ENCODE peak calls at places on chromosomes 16 and 17, in seven cellular contexts. Q is kidney epithelial cell, K is astrocyte of the cerebellum, R is bronchial epithelial cell, P is left lung, Z is psoas muscle, N is thyroid gland. M is an unnamed sample.

GRCh38 chr16:4415538-4416199 is 727 bp downstream of the CORO7 start:
- DNase-seq in Q (no peak), K (no peak), R (no peak), P (peak), Z (peak), N (peak), M (no peak)

GRCh38 chr17:79420318-79421243 is 190.3 kb downstream of the RBFOX3 start:
- DNase-seq in Q (no peak), K (no peak), R (no peak), P (no peak), Z (no peak), N (no peak), M (no peak)

GRCh38 chr16:27195941-27196595 is 7.3 kb upstream of the KDM8 start:
- DNase-seq in Q (no peak), K (no peak), R (no peak), P (no peak), Z (no peak), N (no peak), M (no peak)

GRCh38 chr17:39668141-39668924 is at the start of gene PNMT:
- DNase-seq in Q (no peak), K (peak), R (peak), P (peak), Z (peak), N (peak), M (no peak)

GRCh38 chr16:89798832-89799370 is 17.5 kb downstream of the FANCA start:
- DNase-seq in Q (no peak), K (no peak), R (no peak), P (no peak), Z (no peak), N (peak), M (no peak)

GRCh38 chr17:49035470-49036269 is 38.5 kb downstream of the IGF2BP1 start:
- DNase-seq in Q (no peak), K (no peak), R (no peak), P (no peak), Z (peak), N (peak), M (no peak)

GRCh38 chr17:49353607-49354006 is 8.4 kb downstream of the ZNF652 start:
- DNase-seq in Q (no peak), K (no peak), R (no peak), P (no peak), Z (no peak), N (no peak), M (no peak)

GRCh38 chr16:81470796-81471636 is 26.4 kb downstream of the CMIP start:
- DNase-seq in Q (no peak), K (no peak), R (no peak), P (no peak), Z (no peak), N (no peak), M (no peak)

GRCh38 chr17:8631554-8631877 is 991 bp upstream of the MYH10 start:
- DNase-seq in Q (no peak), K (no peak), R (peak), P (no peak), Z (no peak), N (no peak), M (no peak)

GRCh38 chr17:50944054-50944901 is 78.1 kb upstream of the TOB1 start:
- DNase-seq in Q (no peak), K (no peak), R (no peak), P (peak), Z (peak), N (peak), M (no peak)

GRCh38 chr17:79801156-79802038 is 4.5 kb upstream of the CBX8 start:
- DNase-seq in Q (no peak), K (peak), R (no peak), P (no peak), Z (no peak), N (no peak), M (no peak)

GRCh38 chr17:2335726-2336214 is 487 bp downstream of the TSR1 start:
- DNase-seq in Q (no peak), K (no peak), R (no peak), P (no peak), Z (no peak), N (peak), M (no peak)

GRCh38 chr16:66427871-66428681 is 981 bp downstream of the BEAN1 start:
- DNase-seq in Q (no peak), K (no peak), R (no peak), P (no peak), Z (no peak), N (peak), M (no peak)

GRCh38 chr16:28012031-28012445 is 51.5 kb downstream of the GSG1L start:
- DNase-seq in Q (no peak), K (no peak), R (no peak), P (no peak), Z (no peak), N (no peak), M (peak)

GRCh38 chr16:12611006-12611477 is 192.6 kb downstream of the CPPED1 start:
- DNase-seq in Q (no peak), K (no peak), R (peak), P (no peak), Z (no peak), N (no peak), M (no peak)

GRCh38 chr16:9012848-9013507 is 49.3 kb upstream of the USP7 start:
- DNase-seq in Q (no peak), K (no peak), R (no peak), P (no peak), Z (no peak), N (no peak), M (no peak)
- TF ChIP-seq CTCF in Q (peak), K (peak), R (no peak), P (no peak), Z (no peak), N (no peak), M (peak)

DNA sequence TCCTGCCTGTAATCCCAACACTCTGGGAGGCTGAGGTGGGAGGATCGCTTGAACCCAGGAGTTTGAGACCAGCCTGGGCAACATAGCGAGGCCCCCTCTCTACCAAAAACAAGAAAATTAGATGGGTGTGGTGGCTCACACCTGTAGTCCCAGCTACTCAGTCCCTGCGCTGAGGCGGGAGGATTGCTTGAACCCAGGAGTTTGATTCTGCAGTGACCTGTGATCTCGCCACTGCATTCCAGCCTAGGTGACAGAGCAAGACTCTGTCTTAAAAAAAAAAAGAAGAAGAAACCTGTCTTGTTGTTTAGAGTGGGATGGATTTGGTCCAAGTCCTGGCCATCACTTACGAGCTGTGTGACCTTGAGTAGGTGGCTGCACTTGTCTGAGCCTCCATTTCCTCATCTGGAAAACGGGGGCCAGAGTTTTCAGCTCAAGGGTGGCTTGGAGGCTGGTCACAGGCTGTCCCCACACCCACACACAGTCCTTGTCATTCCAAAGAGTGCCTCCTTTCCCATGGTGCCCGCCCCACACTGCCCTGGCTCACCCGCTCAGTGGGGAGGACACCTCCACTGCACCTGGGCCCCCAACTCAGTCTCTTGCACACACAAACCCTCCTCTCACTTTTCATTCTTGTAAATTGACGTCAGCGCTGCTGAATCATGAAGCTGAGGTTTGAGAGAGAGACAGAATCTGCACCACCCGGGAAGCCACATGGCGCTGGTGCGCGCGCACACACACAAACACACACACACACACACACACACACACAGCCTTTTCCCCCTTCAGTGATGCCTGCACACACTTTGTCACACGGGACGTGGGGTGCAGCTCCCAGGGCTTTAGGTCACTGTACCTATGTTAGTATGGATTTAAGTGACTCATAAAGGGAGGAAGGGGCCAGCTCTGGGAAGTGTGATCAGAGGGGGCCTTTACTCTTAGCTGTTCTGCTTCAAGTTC is 4.2 kb downstream of the SOCS1 start:
- DNase-seq in Q (peak), K (peak), R (peak), P (peak), Z (no peak), N (no peak), M (no peak)
- H3K4me3 ChIP-seq in Q (no peak), K (no peak), R (no peak), P (no peak), Z (no peak), N (no peak), M (no peak)

GRCh38 chr17:72661093-72661944 is 431.2 kb downstream of the SLC39A11 start:
- DNase-seq in Q (peak), K (no peak), R (peak), P (no peak), Z (no peak), N (no peak), M (no peak)
- TF ChIP-seq CTCF in Q (peak), K (no peak), R (peak), P (no peak), Z (no peak), N (no peak), M (peak)

GRCh38 chr16:10817963-10818941 is at the start of gene TVP23A:
- DNase-seq in Q (no peak), K (no peak), R (no peak), P (no peak), Z (no peak), N (no peak), M (no peak)
- H3K4me3 ChIP-seq in Q (no peak), K (peak), R (no peak), P (peak), Z (no peak), N (no peak), M (peak)

GRCh38 chr17:58870747-58871146 is 115.1 kb downstream of the PPM1E start:
- DNase-seq in Q (no peak), K (no peak), R (no peak), P (no peak), Z (no peak), N (no peak), M (no peak)
- TF ChIP-seq CTCF in Q (no peak), K (no peak), R (no peak), P (no peak), Z (no peak), N (no peak), M (no peak)

GRCh38 chr17:43212641-43213490 is 1.2 kb downstream of the TMEM106A start:
- DNase-seq in Q (no peak), K (no peak), R (no peak), P (no peak), Z (no peak), N (no peak), M (no peak)
- H3K4me3 ChIP-seq in Q (no peak), K (peak), R (no peak), P (peak), Z (peak), N (no peak), M (no peak)

M was measured in retinal pigment epithelial cell.